ENCODE peak calls at places on chromosomes 6 and 20, in five cellular contexts. X, G, K, P and U are unnamed samples.
A peak's percentile ranks its signal among the peaks of the same experiment; 100 is the strongest.

GRCh38 chr20:16864069-16864468 is 115.9 kb downstream of the OTOR start:
- DNase-seq in X (no peak), G (peak; percentile 8), K (no peak), P (peak; percentile 9), U (no peak)

GRCh38 chr6:77172578-77172977 is 290.7 kb downstream of the HTR1B start:
- DNase-seq in X (no peak), G (no peak), K (no peak), P (no peak), U (no peak)

GRCh38 chr6:21137708-21138358 is 455.7 kb upstream of the SOX4 start:
- DNase-seq in X (no peak), G (no peak), K (no peak), P (no peak), U (no peak)

GRCh38 chr6:130293800-130294199 is 71.0 kb upstream of the SAMD3 start:
- DNase-seq in X (peak; percentile 38), G (peak; percentile 8), K (peak; percentile 23), P (peak; percentile 67), U (peak; percentile 84)

GRCh38 chr6:41558033-41558807 is 12.0 kb downstream of the FOXP4 start:
- DNase-seq in X (no peak), G (no peak), K (no peak), P (no peak), U (no peak)

GRCh38 chr6:156719720-156720563 is 57.2 kb upstream of the ARID1B start:
- DNase-seq in X (peak; percentile 87), G (peak; percentile 65), K (peak; percentile 91), P (peak; percentile 95), U (peak; percentile 86)

GRCh38 chr20:7695622-7696021 is 244.6 kb downstream of the HAO1 start:
- DNase-seq in X (no peak), G (no peak), K (no peak), P (no peak), U (no peak)

GRCh38 chr6:143594647-143595046 is 83.1 kb upstream of the PHACTR2 start:
- DNase-seq in X (no peak), G (no peak), K (no peak), P (no peak), U (no peak)

GRCh38 chr6:104326173-104327001 is 533.3 kb downstream of the HACE1 start:
- DNase-seq in X (no peak), G (no peak), K (no peak), P (no peak), U (no peak)

GRCh38 chr6:20400476-20401402 is 940 bp upstream of the E2F3 start:
- DNase-seq in X (peak; percentile 82), G (no peak), K (peak; percentile 50), P (peak; percentile 42), U (peak; percentile 84)

GRCh38 chr6:40386200-40386599 is 201.0 kb downstream of the LRFN2 start:
- DNase-seq in X (no peak), G (no peak), K (no peak), P (no peak), U (no peak)

GRCh38 chr6:166757226-166758135 is 130.4 kb upstream of the RPS6KA2 start:
- DNase-seq in X (no peak), G (no peak), K (no peak), P (no peak), U (no peak)

GRCh38 chr6:31270788-31271640 is 878 bp downstream of the HLA-C start:
- DNase-seq in X (no peak), G (no peak), K (no peak), P (peak; percentile 15), U (peak; percentile 68)
- TF ChIP-seq JUNB in X (no peak), G (no peak), K (no peak), P (no peak), U (no peak)

GRCh38 chr6:68226460-68226859 is 408.6 kb upstream of the ADGRB3 start:
- DNase-seq in X (peak; percentile 24), G (no peak), K (no peak), P (no peak), U (peak; percentile 61)
- TF ChIP-seq CTCF in X (peak; percentile 19), G (peak; percentile 28), K (peak; percentile 15), P (no peak), U (peak; percentile 71)

GRCh38 chr6:32088487-32089049 is 20.6 kb downstream of the TNXB start:
- DNase-seq in X (no peak), G (no peak), K (no peak), P (no peak), U (no peak)

GRCh38 chr6:32085759-32086458 is 23.2 kb downstream of the TNXB start:
- DNase-seq in X (peak; percentile 60), G (no peak), K (no peak), P (no peak), U (no peak)

GRCh38 chr6:32086661-32087573 is 22.2 kb downstream of the TNXB start:
- DNase-seq in X (no peak), G (peak; percentile 63), K (peak; percentile 27), P (no peak), U (peak; percentile 82)

GRCh38 chr6:32089082-32089828 is 19.9 kb downstream of the TNXB start:
- DNase-seq in X (no peak), G (no peak), K (peak; percentile 23), P (no peak), U (no peak)

GRCh38 chr6:32087574-32088486 is 21.3 kb downstream of the TNXB start:
- DNase-seq in X (peak; percentile 90), G (no peak), K (peak; percentile 82), P (peak; percentile 88), U (peak; percentile 97)
- TF ChIP-seq JUNB in X (no peak), G (no peak), K (no peak), P (no peak), U (no peak)

GRCh38 chr6:2596222-2596621 is 154.5 kb downstream of the MYLK4 start:
- DNase-seq in X (no peak), G (no peak), K (no peak), P (no peak), U (peak; percentile 71)
- TF ChIP-seq CTCF in X (peak; percentile 38), G (peak; percentile 37), K (peak; percentile 68), P (no peak), U (peak; percentile 94)

DNA sequence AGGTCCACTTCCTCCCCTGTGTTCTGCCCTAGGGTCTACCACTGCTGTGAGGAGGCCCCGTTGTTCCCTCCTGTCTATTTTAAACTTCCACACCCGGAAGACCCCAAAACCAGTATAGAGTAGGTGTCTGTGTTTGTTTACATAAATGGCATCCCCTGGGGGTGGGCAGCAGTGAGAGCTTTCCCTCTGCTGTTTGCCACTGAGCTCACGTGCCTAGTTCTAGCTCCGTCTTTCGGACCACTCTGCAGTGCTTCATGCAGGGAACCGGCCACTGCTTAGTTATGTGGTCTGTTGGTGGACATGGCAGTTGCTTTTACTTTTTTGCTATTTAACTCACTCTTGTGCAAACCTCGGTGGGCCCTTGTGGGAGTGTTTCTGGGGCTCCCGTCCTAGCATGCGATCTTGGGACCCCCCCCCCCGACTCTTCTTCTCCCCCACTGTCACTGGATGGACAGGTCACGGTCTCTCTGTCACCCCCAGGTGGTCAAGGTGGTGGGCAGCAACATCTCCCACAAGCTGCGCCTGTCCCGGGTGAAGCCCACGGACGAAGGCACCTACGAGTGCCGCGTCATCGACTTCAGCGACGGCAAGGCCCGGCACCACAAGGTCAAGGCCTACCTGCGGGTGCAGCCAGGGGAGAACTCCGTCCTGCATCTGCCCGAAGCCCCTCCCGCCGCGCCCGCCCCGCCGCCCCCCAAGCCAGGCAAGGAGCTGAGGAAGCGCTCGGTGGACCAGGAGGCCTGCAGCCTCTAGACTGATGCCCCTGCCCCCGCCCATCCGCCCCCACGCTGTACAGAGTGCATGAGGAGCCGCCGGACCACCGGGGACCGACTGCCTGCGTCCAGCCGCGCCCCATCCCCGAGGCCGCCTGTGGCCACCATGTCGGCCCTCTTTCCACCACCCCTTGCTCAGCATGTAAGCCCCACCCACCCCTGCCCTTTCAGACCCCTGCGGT is 40.9 kb downstream of the VSTM2L start:
- DNase-seq in X (peak; percentile 44), G (no peak), K (no peak), P (no peak), U (peak; percentile 56)
- TF ChIP-seq JUNB in X (no peak), G (no peak), K (no peak), P (no peak), U (no peak)